ENCODE peak calls at places on chromosome 5, in ten cellular contexts. K, Z, X, W, L, T, E, J, O and S are unnamed samples.

GRCh38 chr5:14790931-14791330 is 80.6 kb downstream of the ANKH start:
- DNase-seq in E (no peak), K (no peak), W (no peak), T (no peak), X (no peak), L (no peak), Z (no peak), O (no peak), J (no peak), S (no peak)

GRCh38 chr5:10594591-10595210 is 30.8 kb downstream of the ANKRD33B start:
- DNase-seq in O (peak; percentile 77), X (no peak), J (no peak), L (peak; percentile 34), K (no peak), W (peak; percentile 20), Z (no peak), T (no peak), E (no peak), S (no peak)

GRCh38 chr5:65834306-65834705 is 92.1 kb upstream of the ERBIN start:
- DNase-seq in L (no peak), J (no peak), T (no peak), Z (no peak), X (no peak), K (no peak), W (no peak), E (no peak), O (no peak), S (no peak)

GRCh38 chr5:148725675-148726074 is 71.3 kb upstream of the HTR4 start:
- DNase-seq in J (no peak), L (no peak), W (no peak), Z (no peak), X (no peak), O (no peak), K (no peak), E (no peak), T (no peak), S (no peak)

GRCh38 chr5:142038735-142039134 is 25.9 kb upstream of the GNPDA1 start:
- DNase-seq in T (no peak), X (no peak), W (no peak), J (no peak), O (no peak), K (no peak), L (no peak), Z (no peak), E (no peak), S (no peak)

GRCh38 chr5:74199436-74200210 is 440.9 kb downstream of the ENC1 start:
- DNase-seq in X (peak; percentile 29), L (no peak), E (no peak), K (peak; percentile 64), O (peak; percentile 26), Z (no peak), J (no peak), T (peak; percentile 46), W (no peak), S (no peak)

GRCh38 chr5:94469889-94470288 is 148.5 kb downstream of the KIAA0825 start:
- DNase-seq in L (no peak), W (no peak), T (no peak), O (peak; percentile 46), J (peak; percentile 55), X (no peak), Z (peak; percentile 6), E (no peak), K (no peak), S (no peak)

GRCh38 chr5:154523704-154524103 is 45.7 kb upstream of the HAND1 start:
- DNase-seq in L (peak; percentile 40), J (peak; percentile 71), X (peak; percentile 84), E (no peak), K (no peak), W (no peak), O (no peak), T (no peak), Z (no peak), S (no peak)

GRCh38 chr5:131610198-131611063 is 24.6 kb downstream of the RAPGEF6 start:
- DNase-seq in T (peak; percentile 56), Z (peak; percentile 26), X (peak; percentile 34), J (no peak), K (peak; percentile 70), O (peak; percentile 95), E (no peak), W (no peak), L (no peak), S (no peak)

GRCh38 chr5:59724482-59725392 is 168.8 kb downstream of the PDE4D start:
- DNase-seq in L (peak; percentile 39), J (peak; percentile 41), T (peak; percentile 58), O (no peak), E (peak; percentile 38), W (peak; percentile 18), Z (peak; percentile 12), X (peak; percentile 57), K (no peak), S (peak; percentile 55)

GRCh38 chr5:172758077-172758835 is 12.7 kb downstream of the DUSP1 start:
- DNase-seq in J (no peak), E (peak; percentile 78), L (peak; percentile 64), X (peak; percentile 67), K (peak; percentile 92), Z (no peak), W (no peak), T (peak; percentile 73), O (peak; percentile 96), S (no peak)

GRCh38 chr5:175883506-175883905 is 12.1 kb downstream of the CPLX2 start:
- DNase-seq in L (no peak), W (no peak), Z (no peak), T (no peak), X (no peak), O (no peak), J (no peak), K (no peak), E (no peak), S (no peak)

GRCh38 chr5:157359350-157359910 is 93.5 kb downstream of the CYFIP2 start:
- DNase-seq in W (no peak), T (no peak), X (no peak), K (no peak), O (no peak), J (peak; percentile 39), E (no peak), L (no peak), Z (no peak), S (no peak)

DNA sequence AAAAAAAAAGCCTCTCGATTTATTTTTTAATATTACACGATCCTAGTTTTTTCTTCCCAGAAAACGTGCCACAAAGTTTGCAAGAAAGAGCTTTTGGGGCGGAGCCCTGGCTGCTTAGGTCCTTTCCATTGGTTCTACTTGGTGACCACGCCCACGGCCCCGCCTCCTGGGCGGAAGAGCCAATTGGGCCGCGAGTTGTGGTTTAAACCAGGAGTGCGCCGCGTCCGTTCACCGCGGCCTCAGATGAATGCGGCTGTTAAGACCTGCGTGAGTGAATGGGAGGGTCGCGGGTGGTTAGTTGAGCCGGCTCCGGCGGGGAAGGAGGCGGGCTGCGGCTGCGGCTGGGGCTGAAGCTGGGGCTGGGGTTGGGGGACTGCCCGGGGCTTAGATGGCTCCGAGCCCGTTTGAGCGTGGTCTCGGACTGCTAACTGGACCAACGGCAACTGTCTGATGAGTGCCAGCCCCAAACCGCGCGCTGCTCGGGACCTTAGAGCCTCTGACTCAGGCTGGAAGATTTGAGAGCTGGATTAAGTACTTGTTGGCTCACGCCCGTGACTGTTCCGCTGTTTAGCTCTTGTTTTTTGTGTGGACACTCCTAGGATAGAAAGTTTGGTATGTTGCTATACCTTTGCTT is at the start of gene PTTG1:
- DNase-seq in L (peak; percentile 99), T (peak; percentile 98), J (peak; percentile 90), Z (peak; percentile 93), O (peak; percentile 93), W (peak; percentile 96), K (peak; percentile 91), E (peak; percentile 97), X (peak; percentile 99), S (peak; percentile 97)
- TF ChIP-seq CTCF in L (no peak), T (no peak), J (no peak), Z (no peak), O (no peak), W (no peak), K (no peak), E (no peak), X (no peak), S (no peak)

DNA sequence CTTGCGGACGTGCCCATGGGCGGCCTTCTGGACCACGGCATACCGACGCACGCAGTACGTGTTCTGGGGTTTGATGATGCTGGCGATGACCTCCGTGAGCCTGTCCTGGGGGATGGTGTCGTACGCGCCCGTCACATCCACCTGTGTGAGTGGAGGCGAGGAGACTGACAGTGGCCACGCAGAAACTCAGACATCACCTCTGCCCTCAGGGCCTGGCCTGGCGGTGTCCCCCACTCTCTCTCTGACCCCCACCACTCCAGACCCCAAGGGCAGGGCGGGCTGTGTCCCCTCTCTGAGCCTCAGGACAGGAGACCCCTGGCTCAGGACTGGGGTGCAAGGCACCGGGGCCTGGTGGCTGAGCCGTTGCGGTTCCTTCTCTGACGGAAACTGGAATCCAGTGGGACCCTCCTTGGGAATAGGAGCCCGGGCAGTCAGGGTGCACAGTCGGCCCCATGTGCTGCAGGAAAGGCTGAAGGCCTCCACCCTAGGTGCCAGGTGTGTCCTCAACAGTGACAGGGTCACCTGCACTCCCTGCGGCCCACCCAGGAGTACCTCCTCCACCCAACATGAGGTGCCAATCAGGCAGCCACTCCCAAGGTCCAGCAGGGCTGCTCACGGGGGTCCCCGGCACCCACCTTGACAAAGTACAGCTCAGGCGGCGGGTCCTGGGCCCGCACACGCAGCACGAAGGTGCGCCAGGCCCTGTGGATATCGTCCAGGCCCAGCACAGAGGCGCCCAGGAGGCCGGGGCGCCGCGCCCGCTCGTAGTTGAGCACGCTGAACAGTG is 16.0 kb downstream of the TERT start:
- DNase-seq in O (no peak), E (no peak), W (no peak), X (no peak), L (no peak), Z (no peak), J (no peak), K (no peak), T (no peak), S (no peak)
- H3K79me2 ChIP-seq in O (no peaks in the 10 kb centered on the region), E (peaks cover 2% of the 10 kb centered on the region), W (no peaks in the 10 kb centered on the region), X (no peaks in the 10 kb centered on the region), L (no peaks in the 10 kb centered on the region), Z (no peaks in the 10 kb centered on the region), J (no peaks in the 10 kb centered on the region), K (peaks cover 12% of the 10 kb centered on the region), T (no peaks in the 10 kb centered on the region), S (peaks cover 65% of the 10 kb centered on the region)

DNA sequence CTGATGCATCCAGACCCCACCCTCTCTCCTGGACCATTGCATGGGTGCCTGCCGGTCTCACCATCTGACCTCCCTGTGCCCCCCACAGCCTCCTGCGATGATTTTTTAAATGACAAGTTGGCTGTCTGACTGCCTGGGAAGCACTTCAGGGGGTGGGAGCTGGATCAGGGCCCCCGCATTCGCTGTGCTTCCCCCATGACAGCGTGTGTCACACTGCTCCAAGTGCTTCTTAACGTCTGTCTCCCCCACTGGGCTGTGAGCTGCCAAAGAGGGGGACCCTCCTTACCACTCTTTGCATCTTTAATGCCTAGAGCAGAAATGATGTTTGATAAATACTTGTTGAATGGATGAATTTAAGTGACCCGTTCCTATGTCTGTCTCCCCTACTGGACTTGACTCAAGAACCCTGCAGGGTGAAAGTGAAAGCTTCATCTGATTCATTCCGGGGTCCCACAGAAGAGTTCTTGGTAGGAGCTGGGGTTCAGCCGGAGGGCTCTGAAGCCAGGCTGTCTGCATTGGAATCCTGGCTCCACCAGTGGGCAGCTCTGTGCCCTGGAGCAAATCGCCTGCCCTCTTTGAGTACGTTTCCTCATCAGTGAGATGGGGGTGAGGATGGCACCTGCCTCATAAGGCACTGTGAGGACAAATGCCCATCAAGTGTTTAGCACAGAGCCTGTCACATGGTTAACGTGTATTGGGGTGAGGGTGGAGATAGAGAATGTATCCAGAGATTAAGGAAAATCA is 7.6 kb upstream of the EGR1 start:
- DNase-seq in Z (no peak), K (no peak), X (peak; percentile 4), W (no peak), E (no peak), T (no peak), L (no peak), O (no peak), J (no peak), S (no peak)
- TF ChIP-seq CTCF in Z (no peak), K (no peak), X (no peak), W (no peak), E (no peak), T (peak; percentile 11), L (no peak), O (no peak), J (no peak), S (no peak)

GRCh38 chr5:158858746-158859145 is 241.0 kb downstream of the EBF1 start:
- DNase-seq in T (no peak), L (no peak), W (no peak), X (no peak), K (no peak), Z (no peak), E (no peak), O (no peak), J (no peak), S (no peak)
- H3K79me2 ChIP-seq in T (no peaks in the 10 kb centered on the region), L (no peaks in the 10 kb centered on the region), W (no peaks in the 10 kb centered on the region), X (no peaks in the 10 kb centered on the region), K (no peaks in the 10 kb centered on the region), Z (no peaks in the 10 kb centered on the region), E (no peaks in the 10 kb centered on the region), O (no peaks in the 10 kb centered on the region), J (no peaks in the 10 kb centered on the region), S (no peaks in the 10 kb centered on the region)